ENCODE peak calls at places on chromosomes 5 and 9, in ten cellular contexts. X, V, T, K, L, B, A, Q, S and O are unnamed samples.

GRCh38 chr5:1190915-1191314 is 10.5 kb upstream of the SLC6A19 start:
- DNase-seq in T (no peak), K (no peak), V (no peak), S (no peak), Q (no peak), B (no peak), L (no peak), A (no peak), X (no peak), O (no peak)

GRCh38 chr5:124902097-124902821 is 155.8 kb upstream of the ZNF608 start:
- DNase-seq in T (peak), X (no peak), A (no peak), L (no peak), K (peak), B (no peak), V (no peak), S (peak), Q (no peak), O (no peak)

GRCh38 chr5:68884144-68884754 is 209.6 kb upstream of the SLC30A5 start:
- DNase-seq in V (no peak), B (no peak), L (no peak), K (no peak), T (no peak), X (no peak), S (no peak), A (no peak), Q (no peak), O (no peak)

GRCh38 chr5:154900071-154900470 is 37.9 kb downstream of the GEMIN5 start:
- DNase-seq in X (no peak), S (no peak), A (no peak), L (no peak), B (no peak), K (no peak), T (no peak), V (no peak), Q (no peak), O (no peak)

GRCh38 chr5:132497488-132497997 is 7.0 kb upstream of the IRF1 start:
- DNase-seq in T (peak), A (no peak), S (no peak), Q (peak), V (peak), X (peak), L (peak), K (peak), B (peak), O (peak)

GRCh38 chr9:88532320-88532719 is 2.7 kb upstream of the NXNL2 start:
- DNase-seq in K (no peak), A (peak), T (no peak), X (no peak), L (no peak), Q (no peak), B (no peak), S (no peak), V (peak), O (no peak)

GRCh38 chr5:78634634-78635033 is 13.9 kb downstream of the LHFPL2 start:
- DNase-seq in K (no peak), T (no peak), A (no peak), S (no peak), Q (no peak), L (no peak), X (no peak), B (no peak), V (no peak), O (no peak)

GRCh38 chr5:50553560-50553984 is 112.5 kb upstream of the EMB start:
- DNase-seq in B (no peak), X (no peak), Q (no peak), V (no peak), L (no peak), T (no peak), K (no peak), A (no peak), S (no peak), O (no peak)

GRCh38 chr9:6676254-6676928 is 30.9 kb upstream of the GLDC start:
- DNase-seq in B (no peak), L (no peak), X (no peak), T (no peak), K (no peak), Q (no peak), V (no peak), S (no peak), A (no peak), O (no peak)

GRCh38 chr5:93078082-93079038 is 502.7 kb downstream of the NR2F1-AS1 start:
- DNase-seq in T (peak), S (peak), V (peak), Q (peak), B (peak), X (no peak), K (no peak), L (peak), A (peak), O (peak)

GRCh38 chr5:65672787-65673186 is 48.0 kb downstream of the SHLD3 start:
- DNase-seq in Q (peak), A (no peak), S (no peak), K (no peak), V (peak), L (no peak), B (no peak), X (no peak), T (peak), O (no peak)

GRCh38 chr5:138353550-138353893 is 1.0 kb downstream of the KDM3B start:
- DNase-seq in X (no peak), L (no peak), B (no peak), A (no peak), K (no peak), V (peak), T (peak), S (no peak), Q (no peak), O (no peak)

GRCh38 chr5:124744170-124744911 is 2.1 kb downstream of the ZNF608 start:
- DNase-seq in X (no peak), Q (no peak), A (no peak), T (peak), S (peak), B (no peak), K (peak), V (no peak), L (peak), O (peak)

GRCh38 chr9:126935630-126936029 is 21.0 kb downstream of the RALGPS1 start:
- DNase-seq in L (no peak), Q (peak), A (no peak), T (peak), X (no peak), S (no peak), K (no peak), B (no peak), V (peak), O (no peak)

GRCh38 chr5:97494465-97494864 is 311.4 kb upstream of the RIOK2 start:
- DNase-seq in X (no peak), Q (no peak), T (no peak), A (no peak), S (no peak), V (no peak), K (no peak), B (no peak), L (no peak), O (no peak)

GRCh38 chr9:70411930-70412677 is 2.4 kb downstream of the KLF9 start:
- DNase-seq in Q (no peak), B (peak), S (peak), K (peak), T (peak), A (no peak), X (peak), L (peak), V (peak), O (peak)

GRCh38 chr5:39661026-39661779 is 236.4 kb upstream of the DAB2 start:
- DNase-seq in L (no peak), A (no peak), V (no peak), B (no peak), K (no peak), Q (peak), X (no peak), T (peak), S (no peak), O (no peak)

GRCh38 chr9:100838857-100839256 is 189.7 kb upstream of the PLPPR1 start:
- DNase-seq in S (no peak), L (no peak), X (no peak), T (no peak), K (no peak), B (no peak), V (no peak), Q (no peak), A (no peak), O (no peak)